ENCODE peak calls at places on chromosomes 12 and 14, in six cellular contexts. Z is stomach; J is pancreas; K is CD8-positive, alpha-beta T cell; H is SJSA1; L is aorta. X is an unnamed sample. For H3K9me3 and H3K4me1, the result is how much of the 10 kb centered on the place peaks cover.

GRCh38 chr12:105523164-105524057 is 192.9 kb downstream of the C12orf75 start:
- DNase-seq in Z (no peak), J (no peak), K (no peak), H (peak), L (peak), X (peak)

GRCh38 chr12:116677202-116677651 is 60.6 kb downstream of the SPRING1 start:
- DNase-seq in Z (no peak), J (no peak), K (no peak), H (no peak), L (no peak), X (no peak)

GRCh38 chr14:92551066-92551841 is 37.7 kb downstream of the RIN3 start:
- DNase-seq in Z (no peak), J (no peak), K (no peak), H (no peak), L (peak), X (no peak)

GRCh38 chr14:70077005-70077404 is 111.7 kb downstream of the SLC8A3 start:
- DNase-seq in Z (no peak), J (peak), K (no peak), H (no peak), L (no peak), X (no peak)

GRCh38 chr12:46675736-46676135 is 150.1 kb downstream of the SLC38A4 start:
- DNase-seq in Z (no peak), J (peak), K (no peak), H (no peak), L (no peak), X (peak)

GRCh38 chr12:2641209-2641608 is 153.6 kb upstream of the FKBP4 start:
- DNase-seq in Z (no peak), J (no peak), K (no peak), H (peak), L (peak), X (no peak)

GRCh38 chr14:74706101-74706500 is 6.8 kb downstream of the AREL1 start:
- DNase-seq in Z (no peak), J (no peak), K (no peak), H (no peak), L (no peak), X (no peak)

GRCh38 chr12:122021822-122022392 is at the start of gene BCL7A:
- DNase-seq in Z (peak), J (peak), K (peak), H (peak), L (peak), X (peak)

GRCh38 chr12:1882405-1882804 is 36.0 kb downstream of the CACNA2D4 start:
- DNase-seq in Z (no peak), J (no peak), K (no peak), H (no peak), L (no peak), X (no peak)

GRCh38 chr12:24479131-24479530 is 469.8 kb downstream of the BCAT1 start:
- DNase-seq in Z (no peak), J (no peak), K (no peak), H (no peak), L (no peak), X (no peak)

GRCh38 chr12:41917827-41918445 is 226.7 kb downstream of the GXYLT1 start:
- DNase-seq in Z (no peak), J (no peak), K (no peak), H (no peak), L (no peak), X (no peak)

DNA sequence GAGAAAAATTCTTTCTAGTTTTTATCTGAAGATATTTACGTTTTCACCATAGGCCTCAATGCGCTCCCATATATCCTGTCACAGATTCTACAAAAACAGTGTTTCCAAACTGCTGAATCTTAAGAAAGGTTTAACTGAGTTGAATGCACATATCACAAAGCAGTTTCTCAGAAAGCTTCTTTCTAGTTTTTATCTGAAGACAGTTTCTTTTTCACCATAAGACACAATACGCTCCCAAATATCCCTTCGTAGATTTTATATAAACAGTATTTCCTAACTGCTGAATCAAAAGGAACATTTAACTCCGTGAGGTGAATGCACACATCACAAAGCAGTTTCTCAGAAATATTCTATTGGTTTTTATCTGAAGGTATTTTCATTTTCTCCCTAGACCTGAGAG is 385.5 kb downstream of the ALG10 start:
- DNase-seq in Z (no peak), J (no peak), K (no peak), H (no peak), L (no peak), X (no peak)
- H3K9me3 ChIP-seq in Z (under half), J (under half), K (under half), H (under half), L (under half), X (under half)

GRCh38 chr14:31949709-31950108 is 127.4 kb upstream of the ARHGAP5 start:
- DNase-seq in Z (no peak), J (no peak), K (no peak), H (no peak), L (no peak), X (no peak)
- H3K4me1 ChIP-seq in Z (under half), J (under half), K (under half), H (under half), L (under half), X (under half)

DNA sequence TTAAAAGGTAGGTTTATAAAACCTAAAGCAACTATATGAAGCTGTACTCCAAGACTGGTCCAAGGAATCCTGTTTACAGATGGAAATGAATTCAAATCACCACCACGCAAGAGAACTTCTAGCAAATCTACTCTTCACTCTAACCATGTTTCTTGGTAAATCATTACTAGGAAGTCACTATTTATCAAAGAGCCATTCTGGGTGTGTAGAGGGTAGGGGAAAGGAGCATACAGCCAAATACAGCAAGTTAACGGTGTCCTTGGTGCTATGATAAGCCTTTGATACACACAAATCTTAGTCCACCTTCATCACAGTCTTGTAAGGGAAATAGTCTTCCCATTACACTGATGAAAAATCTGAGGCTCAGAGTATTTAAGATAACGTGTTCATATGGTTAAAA is 16.8 kb downstream of the NIN start:
- DNase-seq in Z (no peak), J (no peak), K (no peak), H (no peak), L (no peak), X (no peak)
- H3K27ac ChIP-seq in Z (no peak), J (no peak), K (no peak), H (no peak), L (no peak), X (no peak)

GRCh38 chr14:79585845-79586244 is 625.5 kb downstream of the DIO2 start:
- DNase-seq in Z (no peak), J (peak), K (no peak), H (no peak), L (no peak), X (no peak)
- H3K9me3 ChIP-seq in Z (under half), J (under half), K (under half), H (under half), L (under half), X (under half)

GRCh38 chr14:64504310-64504896 is at the start of gene ZBTB1:
- DNase-seq in Z (peak), J (peak), K (peak), H (peak), L (peak), X (peak)

GRCh38 chr14:64503184-64503433 is 529 bp downstream of the ZBTB25 start:
- DNase-seq in Z (no peak), J (no peak), K (no peak), H (no peak), L (no peak), X (peak)

GRCh38 chr14:64502476-64503183 is 1.0 kb downstream of the ZBTB25 start:
- DNase-seq in Z (peak), J (no peak), K (peak), H (no peak), L (no peak), X (no peak)

GRCh38 chr14:64504897-64505771 is 564 bp downstream of the ZBTB1 start:
- DNase-seq in Z (peak), J (peak), K (peak), H (peak), L (peak), X (peak)

GRCh38 chr14:64503434-64504309 is at the start of gene ZBTB25:
- DNase-seq in Z (peak), J (peak), K (peak), H (peak), L (peak), X (peak)
- H3K4me1 ChIP-seq in Z (under half), J (under half), K (half or more), H (under half), L (under half), X (under half)

GRCh38 chr12:109286252-109286651 is 22.8 kb downstream of the FOXN4 start:
- DNase-seq in Z (no peak), J (no peak), K (no peak), H (no peak), L (peak), X (no peak)

GRCh38 chr12:109286652-109287051 is 22.4 kb downstream of the FOXN4 start:
- DNase-seq in Z (no peak), J (no peak), K (no peak), H (no peak), L (no peak), X (no peak)

GRCh38 chr12:109287181-109287580 is 21.9 kb downstream of the FOXN4 start:
- DNase-seq in Z (no peak), J (no peak), K (no peak), H (no peak), L (peak), X (no peak)

GRCh38 chr12:109281452-109281851 is 27.6 kb downstream of the FOXN4 start:
- DNase-seq in Z (no peak), J (no peak), K (no peak), H (no peak), L (no peak), X (no peak)

DNA sequence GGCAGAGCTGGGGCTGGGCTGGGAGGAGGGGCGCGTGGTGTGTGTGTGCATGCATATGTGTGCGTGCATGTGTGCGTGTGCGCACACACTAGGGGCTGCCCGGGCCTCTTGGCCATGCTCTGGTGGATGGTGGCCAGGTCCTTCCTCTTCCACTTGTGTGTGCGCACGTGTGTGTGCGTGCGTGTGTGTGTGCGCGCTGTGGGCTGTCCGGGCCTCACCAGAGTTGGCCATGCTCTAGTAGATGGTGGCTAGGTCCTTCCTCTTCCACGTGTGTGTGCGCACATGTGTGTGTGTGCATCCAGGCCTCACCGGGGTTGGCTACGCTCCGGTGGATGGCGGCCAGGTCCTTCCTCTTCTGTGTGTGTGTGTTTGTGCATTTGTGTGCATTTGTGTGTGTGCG is 24.7 kb downstream of the FOXN4 start:
- DNase-seq in Z (no peak), J (no peak), K (no peak), H (no peak), L (no peak), X (no peak)
- H3K27ac ChIP-seq in Z (no peak), J (no peak), K (no peak), H (no peak), L (no peak), X (no peak)

GRCh38 chr12:77645966-77646598 is 184.6 kb upstream of the NAV3 start:
- DNase-seq in Z (no peak), J (no peak), K (no peak), H (no peak), L (no peak), X (no peak)

GRCh38 chr12:77642246-77642645 is 188.4 kb upstream of the NAV3 start:
- DNase-seq in Z (no peak), J (no peak), K (no peak), H (no peak), L (no peak), X (no peak)

GRCh38 chr12:77644915-77645605 is 185.6 kb upstream of the NAV3 start:
- DNase-seq in Z (no peak), J (no peak), K (no peak), H (no peak), L (no peak), X (no peak)

DNA sequence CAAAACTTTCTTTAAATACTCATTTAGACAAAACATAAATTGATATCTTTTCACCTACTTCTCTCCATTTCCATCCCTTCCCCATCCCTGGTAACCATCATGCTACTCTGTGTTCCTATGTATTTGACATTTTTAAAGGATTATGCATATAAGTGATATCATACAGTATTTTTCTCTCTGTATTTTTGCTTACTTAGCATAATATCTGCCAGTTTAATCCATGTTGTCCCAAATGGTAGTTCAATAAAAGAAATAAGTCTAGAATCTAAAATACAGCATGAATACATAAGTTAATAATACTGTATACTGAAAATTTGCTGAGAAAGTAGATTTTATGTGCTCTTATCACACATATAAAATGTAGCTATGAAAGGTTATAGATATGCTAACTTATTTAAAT is 190.3 kb upstream of the NAV3 start:
- DNase-seq in Z (no peak), J (no peak), K (no peak), H (no peak), L (no peak), X (no peak)
- H3K9me3 ChIP-seq in Z (under half), J (under half), K (under half), H (under half), L (under half), X (under half)

X was measured in ovary.